ENCODE peak calls at places on chromosomes 6 and 20, in five cellular contexts. A is GM12865, M is astrocyte of the spinal cord, V is nephron progenitor cell, I is A549. N is an unnamed sample.

GRCh38 chr6:168130168-168130651 is 51.2 kb upstream of the FRMD1 start:
- DNase-seq in A (no peak), M (no peak), V (no peak), I (no peak), N (no peak)

GRCh38 chr20:20713244-20713765 is 861 bp upstream of the RALGAPA2 start:
- DNase-seq in A (no peak), M (no peak), V (no peak), I (no peak), N (no peak)

GRCh38 chr20:891121-892080 is 24.7 kb downstream of the ANGPT4 start:
- DNase-seq in A (peak; percentile 35), M (no peak), V (peak; percentile 21), I (no peak), N (no peak)

GRCh38 chr6:16759646-16760535 is 1.4 kb downstream of the ATXN1 start:
- DNase-seq in A (peak; percentile 87), M (peak; percentile 91), V (peak; percentile 83), I (peak; percentile 43), N (peak; percentile 79)

GRCh38 chr6:110140650-110141049 is 38.8 kb downstream of the WASF1 start:
- DNase-seq in A (no peak), M (peak; percentile 60), V (no peak), I (peak; percentile 1), N (peak; percentile 24)

GRCh38 chr6:111210074-111210729 is 122.9 kb downstream of the SLC16A10 start:
- DNase-seq in A (peak; percentile 71), M (peak; percentile 62), V (peak; percentile 13), I (peak; percentile 54), N (no peak)

GRCh38 chr20:63290677-63291472 is 2.1 kb upstream of the COL20A1 start:
- DNase-seq in A (peak; percentile 47), M (no peak), V (peak; percentile 84), I (peak; percentile 75), N (no peak)

GRCh38 chr6:35295036-35295435 is 2.6 kb upstream of the DEF6 start:
- DNase-seq in A (no peak), M (no peak), V (no peak), I (no peak), N (no peak)

GRCh38 chr6:41584668-41585205 is 38.6 kb downstream of the FOXP4 start:
- DNase-seq in A (no peak), M (no peak), V (peak; percentile 49), I (no peak), N (no peak)

GRCh38 chr20:32415494-32415893 is 57.4 kb downstream of the ASXL1 start:
- DNase-seq in A (no peak), M (no peak), V (no peak), I (no peak), N (no peak)

GRCh38 chr20:56003966-56004365 is 1.4 kb downstream of the CBLN4 start:
- DNase-seq in A (no peak), M (no peak), V (no peak), I (no peak), N (no peak)

GRCh38 chr6:71091167-71091566 is 134.3 kb upstream of the B3GAT2 start:
- DNase-seq in A (no peak), M (no peak), V (no peak), I (no peak), N (no peak)

GRCh38 chr6:163416640-163417253 is 2.2 kb downstream of the QKI start:
- DNase-seq in A (peak; percentile 57), M (peak; percentile 93), V (peak; percentile 47), I (peak; percentile 26), N (peak; percentile 61)

GRCh38 chr20:13784893-13785715 is at the start of the genes ESF1 and NDUFAF5:
- DNase-seq in A (peak; percentile 98), M (peak; percentile 97), V (peak; percentile 92), I (peak; percentile 97), N (peak; percentile 90)

GRCh38 chr20:51287628-51288413 is 254.7 kb downstream of the NFATC2 start:
- DNase-seq in A (no peak), M (no peak), V (no peak), I (no peak), N (no peak)

GRCh38 chr6:153511896-153512496 is 380.9 kb upstream of the RGS17 start:
- DNase-seq in A (peak; percentile 32), M (peak; percentile 51), V (peak; percentile 23), I (peak; percentile 6), N (no peak)

GRCh38 chr20:10982692-10983091 is 308.9 kb upstream of the JAG1 start:
- DNase-seq in A (no peak), M (peak; percentile 86), V (no peak), I (peak; percentile 28), N (peak; percentile 47)

GRCh38 chr6:71410681-71411080 is 122.1 kb downstream of the OGFRL1 start:
- DNase-seq in A (no peak), M (peak; percentile 50), V (no peak), I (no peak), N (no peak)

GRCh38 chr6:166908812-166909211 is 47.5 kb downstream of the RNASET2 start:
- DNase-seq in A (no peak), M (no peak), V (no peak), I (no peak), N (no peak)

GRCh38 chr6:107604549-107604948 is 114.6 kb downstream of the SOBP start:
- DNase-seq in A (no peak), M (no peak), V (no peak), I (no peak), N (no peak)

GRCh38 chr6:12269100-12269499 is 21.1 kb upstream of the EDN1 start:
- DNase-seq in A (no peak), M (no peak), V (no peak), I (no peak), N (no peak)

GRCh38 chr20:574297-574942 is 30.8 kb upstream of the CSNK2A1 start:
- DNase-seq in A (no peak), M (no peak), V (no peak), I (no peak), N (no peak)

DNA sequence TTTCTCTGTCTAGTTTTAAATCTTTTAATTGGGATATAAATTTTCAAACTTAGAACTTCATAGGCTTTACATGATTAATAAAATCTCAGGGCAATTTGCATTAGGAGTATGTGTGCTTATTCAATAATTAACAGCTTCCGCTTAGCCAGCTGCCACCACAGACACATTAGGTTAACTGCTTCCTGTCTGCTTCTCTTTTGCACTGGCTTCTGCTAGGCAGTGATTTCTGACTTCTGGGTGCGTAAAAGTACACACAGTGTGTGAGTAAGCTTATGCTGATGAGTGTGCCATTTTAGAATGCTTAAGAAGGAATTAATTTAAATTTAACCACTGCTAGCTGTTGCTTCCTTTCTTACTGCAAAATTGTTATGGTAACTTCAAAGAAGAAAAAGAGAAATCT is 73.9 kb downstream of the F13A1 start:
- DNase-seq in A (peak; percentile 38), M (no peak), V (no peak), I (no peak), N (no peak)
- TF ChIP-seq CTCF in A (no peak), M (no peak), V (no peak), I (no peak), N (no peak)

GRCh38 chr20:30376767-30377658 is 880.5 kb upstream of the DEFB115 start:
- DNase-seq in A (peak; percentile 93), M (peak; percentile 71), V (no peak), I (peak; percentile 67), N (peak; percentile 44)
- TF ChIP-seq CTCF in A (peak; percentile 60), M (peak; percentile 45), V (no peak), I (peak; percentile 56), N (peak; percentile 57)

GRCh38 chr6:170165085-170165484 is 125.8 kb downstream of the DLL1 start:
- DNase-seq in A (no peak), M (no peak), V (no peak), I (no peak), N (no peak)
- TF ChIP-seq CTCF in A (no peak), M (no peak), V (no peak), I (no peak), N (no peak)

GRCh38 chr6:148323344-148323743 is 19.3 kb upstream of the SASH1 start:
- DNase-seq in A (no peak), M (no peak), V (no peak), I (no peak), N (no peak)
- TF ChIP-seq CTCF in A (no peak), M (no peak), V (no peak), I (no peak), N (no peak)

GRCh38 chr20:19071442-19071717 is 141.1 kb upstream of the SLC24A3 start:
- DNase-seq in A (peak; percentile 78), M (no peak), V (no peak), I (no peak), N (no peak)

GRCh38 chr20:19071902-19072498 is 140.4 kb upstream of the SLC24A3 start:
- DNase-seq in A (no peak), M (no peak), V (no peak), I (no peak), N (no peak)

GRCh38 chr20:19074828-19075516 is 137.5 kb upstream of the SLC24A3 start:
- DNase-seq in A (peak; percentile 87), M (no peak), V (no peak), I (no peak), N (no peak)

GRCh38 chr20:19072988-19073387 is 139.5 kb upstream of the SLC24A3 start:
- DNase-seq in A (no peak), M (no peak), V (no peak), I (no peak), N (no peak)

DNA sequence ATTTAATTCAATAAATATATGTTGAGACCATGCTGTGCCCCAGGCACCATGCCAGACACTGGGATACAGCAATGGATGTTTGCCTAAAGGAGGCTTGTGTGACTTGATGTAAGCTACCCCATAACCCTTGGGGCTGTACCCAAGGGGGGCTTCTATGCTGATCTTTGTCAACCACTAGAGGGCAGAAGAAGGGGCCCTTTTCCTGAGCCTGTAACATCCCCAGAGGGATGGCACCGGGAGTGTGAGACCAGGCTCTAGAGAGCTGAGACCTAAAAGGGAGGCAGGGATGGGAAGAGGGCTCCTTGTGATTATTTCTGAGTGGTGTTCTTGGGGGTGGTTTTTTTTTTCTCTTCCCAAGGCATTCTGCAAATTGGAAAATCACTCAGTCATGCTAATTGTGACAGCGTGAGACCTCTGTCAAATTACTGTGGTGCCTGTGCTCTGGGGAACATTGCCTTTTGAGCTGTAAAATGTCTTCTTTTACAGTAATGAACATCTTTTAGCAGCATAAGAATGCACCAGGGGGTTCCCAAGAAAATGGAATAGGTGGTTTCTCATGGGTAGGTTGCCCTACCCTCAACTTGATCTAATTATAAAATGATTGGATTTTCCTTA is 138.8 kb upstream of the SLC24A3 start:
- DNase-seq in A (peak; percentile 35), M (no peak), V (peak; percentile 17), I (peak; percentile 25), N (no peak)
- TF ChIP-seq CTCF in A (peak; percentile 43), M (no peak), V (peak; percentile 45), I (peak; percentile 16), N (peak; percentile 8)

GRCh38 chr6:131262060-131262459 is 126.8 kb downstream of the AKAP7 start:
- DNase-seq in A (no peak), M (no peak), V (no peak), I (no peak), N (no peak)
- TF ChIP-seq CTCF in A (no peak), M (peak; percentile 10), V (no peak), I (no peak), N (no peak)

N was measured in AG09319.